ENCODE peak calls at places on chromosomes 7 and 10, in five cellular contexts. One of them, this sample, is unnamed.

GRCh38 chr7:105389090-105389650 is 449 bp upstream of the SRPK2 start:
- DNase-seq in Caco-2: peak
- DNase-seq in testis: peak
- DNase-seq in right lobe of liver: peak
- DNase-seq in spleen: no peak
- DNase-seq in this sample: no peak

GRCh38 chr10:84310470-84310869 is 17.9 kb upstream of the CCSER2 start:
- DNase-seq in spleen: no peak
- DNase-seq in testis: no peak
- DNase-seq in right lobe of liver: no peak
- DNase-seq in Caco-2: no peak
- DNase-seq in this sample: no peak

GRCh38 chr10:49761789-49762565 is at the start of gene OGDHL:
- DNase-seq in right lobe of liver: peak
- DNase-seq in spleen: peak
- DNase-seq in Caco-2: peak
- DNase-seq in testis: peak
- DNase-seq in this sample: no peak

GRCh38 chr10:102644646-102645387 is 538 bp downstream of the TRIM8 start:
- DNase-seq in spleen: peak
- DNase-seq in right lobe of liver: peak
- DNase-seq in testis: peak
- DNase-seq in Caco-2: peak
- DNase-seq in this sample: peak

GRCh38 chr10:10320981-10321380 is 696.7 kb upstream of the CELF2 start:
- DNase-seq in spleen: no peak
- DNase-seq in testis: no peak
- DNase-seq in Caco-2: no peak
- DNase-seq in right lobe of liver: no peak
- DNase-seq in this sample: no peak

GRCh38 chr10:35523670-35524225 is 81.4 kb upstream of the GJD4 start:
- DNase-seq in Caco-2: no peak
- DNase-seq in spleen: no peak
- DNase-seq in testis: no peak
- DNase-seq in right lobe of liver: no peak
- DNase-seq in this sample: no peak

GRCh38 chr10:57849726-57850357 is 417.9 kb downstream of the IPMK start:
- DNase-seq in testis: no peak
- DNase-seq in spleen: no peak
- DNase-seq in Caco-2: no peak
- DNase-seq in right lobe of liver: no peak
- DNase-seq in this sample: peak

GRCh38 chr10:52434734-52435133 is 120.7 kb downstream of the DKK1 start:
- DNase-seq in right lobe of liver: no peak
- DNase-seq in testis: no peak
- DNase-seq in spleen: no peak
- DNase-seq in Caco-2: no peak
- DNase-seq in this sample: no peak

GRCh38 chr7:151013728-151014497 is 10.4 kb downstream of the ATG9B start:
- DNase-seq in testis: peak
- DNase-seq in Caco-2: no peak
- DNase-seq in right lobe of liver: peak
- DNase-seq in spleen: peak
- DNase-seq in this sample: no peak

GRCh38 chr10:77080361-77081027 is 557.1 kb downstream of the KCNMA1 start:
- DNase-seq in right lobe of liver: no peak
- DNase-seq in Caco-2: no peak
- DNase-seq in spleen: no peak
- DNase-seq in testis: no peak
- DNase-seq in this sample: peak

GRCh38 chr10:113316506-113316905 is 236.3 kb upstream of the HABP2 start:
- DNase-seq in Caco-2: no peak
- DNase-seq in testis: no peak
- DNase-seq in right lobe of liver: no peak
- DNase-seq in spleen: no peak
- DNase-seq in this sample: no peak

GRCh38 chr10:5888843-5889623 is 660 bp downstream of the ANKRD16 start:
- DNase-seq in testis: peak
- DNase-seq in right lobe of liver: peak
- DNase-seq in spleen: peak
- DNase-seq in Caco-2: peak
- DNase-seq in this sample: no peak

GRCh38 chr10:5888352-5888751 is 1.3 kb downstream of the ANKRD16 start:
- DNase-seq in Caco-2: peak
- DNase-seq in right lobe of liver: no peak
- DNase-seq in spleen: peak
- DNase-seq in testis: no peak
- DNase-seq in this sample: no peak

GRCh38 chr10:5887029-5887428 is 2.7 kb downstream of the ANKRD16 start:
- DNase-seq in spleen: no peak
- DNase-seq in testis: no peak
- DNase-seq in right lobe of liver: no peak
- DNase-seq in Caco-2: no peak
- DNase-seq in this sample: peak

GRCh38 chr10:5889624-5890518 is at the start of the genes ANKRD16 and FBH1:
- DNase-seq in testis: peak
- DNase-seq in spleen: peak
- DNase-seq in Caco-2: peak
- DNase-seq in right lobe of liver: peak
- DNase-seq in this sample: peak

GRCh38 chr10:5887641-5888040 is 2.1 kb downstream of the ANKRD16 start:
- DNase-seq in spleen: peak
- DNase-seq in right lobe of liver: no peak
- DNase-seq in testis: no peak
- DNase-seq in Caco-2: no peak
- DNase-seq in this sample: no peak
- H3K4me3 ChIP-seq in spleen: no peak
- H3K4me3 ChIP-seq in right lobe of liver: no peak
- H3K4me3 ChIP-seq in testis: no peak
- H3K4me3 ChIP-seq in Caco-2: peak
- H3K4me3 ChIP-seq in this sample: no peak

GRCh38 chr7:41315764-41316163 is 387.1 kb downstream of the INHBA start:
- DNase-seq in right lobe of liver: peak
- DNase-seq in testis: peak
- DNase-seq in Caco-2: peak
- DNase-seq in spleen: no peak
- DNase-seq in this sample: no peak
- TF ChIP-seq CTCF in right lobe of liver: peak
- TF ChIP-seq CTCF in testis: no peak
- TF ChIP-seq CTCF in Caco-2: no peak
- TF ChIP-seq CTCF in spleen: no peak
- TF ChIP-seq CTCF in this sample: peak

GRCh38 chr7:28688651-28689050 is 269.5 kb downstream of the TRIL start:
- DNase-seq in right lobe of liver: no peak
- DNase-seq in Caco-2: no peak
- DNase-seq in testis: no peak
- DNase-seq in spleen: no peak
- DNase-seq in this sample: no peak
- H3K4me3 ChIP-seq in right lobe of liver: no peak
- H3K4me3 ChIP-seq in Caco-2: no peak
- H3K4me3 ChIP-seq in testis: no peak
- H3K4me3 ChIP-seq in spleen: no peak
- H3K4me3 ChIP-seq in this sample: no peak

GRCh38 chr7:158274996-158275395 is 312.6 kb downstream of the PTPRN2 start:
- DNase-seq in testis: no peak
- DNase-seq in right lobe of liver: peak
- DNase-seq in Caco-2: no peak
- DNase-seq in spleen: peak
- DNase-seq in this sample: no peak

GRCh38 chr7:158275711-158276413 is 311.8 kb downstream of the PTPRN2 start:
- DNase-seq in spleen: peak
- DNase-seq in right lobe of liver: peak
- DNase-seq in testis: no peak
- DNase-seq in Caco-2: no peak
- DNase-seq in this sample: no peak

GRCh38 chr7:158273138-158273651 is 314.4 kb downstream of the PTPRN2 start:
- DNase-seq in right lobe of liver: peak
- DNase-seq in Caco-2: no peak
- DNase-seq in testis: no peak
- DNase-seq in spleen: peak
- DNase-seq in this sample: no peak

GRCh38 chr7:158272509-158273137 is 315.0 kb downstream of the PTPRN2 start:
- DNase-seq in Caco-2: no peak
- DNase-seq in spleen: peak
- DNase-seq in testis: no peak
- DNase-seq in right lobe of liver: peak
- DNase-seq in this sample: no peak

DNA sequence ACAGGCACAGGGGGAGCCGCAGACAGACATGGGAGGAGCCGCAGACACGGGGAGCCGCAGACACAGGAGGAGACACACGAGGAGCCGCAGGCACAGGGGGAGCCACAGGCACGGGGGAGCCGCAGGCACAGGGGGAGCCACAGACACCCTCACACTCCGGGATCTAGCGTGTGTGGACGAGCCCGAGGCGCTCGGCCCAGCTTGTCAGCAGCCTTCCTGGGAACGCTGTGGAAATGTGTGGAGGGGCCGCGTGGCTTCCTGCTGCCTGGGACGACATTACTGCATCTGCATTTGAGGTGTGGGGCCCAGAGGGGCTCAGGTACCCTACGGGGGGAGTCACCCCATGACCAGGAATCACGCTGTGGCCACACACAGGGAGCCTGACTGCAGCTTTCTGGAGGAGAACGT is 313.2 kb downstream of the PTPRN2 start:
- DNase-seq in Caco-2: no peak
- DNase-seq in testis: no peak
- DNase-seq in spleen: peak
- DNase-seq in right lobe of liver: peak
- DNase-seq in this sample: no peak
- TF ChIP-seq CTCF in Caco-2: no peak
- TF ChIP-seq CTCF in testis: no peak
- TF ChIP-seq CTCF in spleen: no peak
- TF ChIP-seq CTCF in right lobe of liver: no peak
- TF ChIP-seq CTCF in this sample: no peak

GRCh38 chr7:6376820-6377219 is 70.9 kb downstream of the DAGLB start:
- DNase-seq in Caco-2: no peak
- DNase-seq in spleen: no peak
- DNase-seq in testis: no peak
- DNase-seq in right lobe of liver: peak
- DNase-seq in this sample: no peak
- H3K4me3 ChIP-seq in Caco-2: no peak
- H3K4me3 ChIP-seq in spleen: peak
- H3K4me3 ChIP-seq in testis: no peak
- H3K4me3 ChIP-seq in right lobe of liver: peak
- H3K4me3 ChIP-seq in this sample: peak

GRCh38 chr7:39181398-39181797 is 203.7 kb downstream of the POU6F2 start:
- DNase-seq in right lobe of liver: no peak
- DNase-seq in spleen: no peak
- DNase-seq in Caco-2: no peak
- DNase-seq in testis: no peak
- DNase-seq in this sample: no peak

GRCh38 chr7:39186671-39187070 is 209.0 kb downstream of the POU6F2 start:
- DNase-seq in spleen: no peak
- DNase-seq in Caco-2: no peak
- DNase-seq in right lobe of liver: no peak
- DNase-seq in testis: no peak
- DNase-seq in this sample: no peak

GRCh38 chr7:39187130-39187529 is 209.4 kb downstream of the POU6F2 start:
- DNase-seq in right lobe of liver: no peak
- DNase-seq in testis: no peak
- DNase-seq in spleen: no peak
- DNase-seq in Caco-2: no peak
- DNase-seq in this sample: no peak

GRCh38 chr7:39186131-39186530 is 208.4 kb downstream of the POU6F2 start:
- DNase-seq in testis: no peak
- DNase-seq in spleen: no peak
- DNase-seq in right lobe of liver: no peak
- DNase-seq in Caco-2: no peak
- DNase-seq in this sample: no peak

DNA sequence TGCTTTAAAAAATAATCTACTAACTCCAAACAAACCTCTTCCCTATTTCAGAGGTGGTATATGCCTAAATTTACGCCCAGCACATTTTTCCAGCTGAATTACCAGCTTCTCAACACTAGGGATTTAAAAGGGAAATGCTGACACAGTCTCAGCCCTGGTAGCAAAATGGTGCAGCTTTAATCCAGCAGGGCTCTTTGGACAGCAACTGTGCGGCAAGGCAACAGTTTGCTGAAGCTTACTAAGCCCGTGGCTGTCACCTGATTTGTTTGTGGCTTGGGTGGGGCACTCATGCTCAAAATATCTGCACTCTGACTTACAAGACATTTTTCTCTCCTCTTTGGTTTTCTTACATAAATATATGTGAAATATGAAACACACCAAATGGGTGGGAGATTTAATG is 206.7 kb downstream of the POU6F2 start:
- DNase-seq in testis: no peak
- DNase-seq in right lobe of liver: no peak
- DNase-seq in Caco-2: no peak
- DNase-seq in spleen: no peak
- DNase-seq in this sample: no peak
- TF ChIP-seq CTCF in testis: no peak
- TF ChIP-seq CTCF in right lobe of liver: no peak
- TF ChIP-seq CTCF in Caco-2: no peak
- TF ChIP-seq CTCF in spleen: no peak
- TF ChIP-seq CTCF in this sample: no peak

GRCh38 chr7:14892961-14893360 is 9.6 kb downstream of the DGKB start:
- DNase-seq in Caco-2: no peak
- DNase-seq in spleen: no peak
- DNase-seq in testis: no peak
- DNase-seq in right lobe of liver: no peak
- DNase-seq in this sample: no peak

GRCh38 chr7:14886533-14886932 is 16.0 kb downstream of the DGKB start:
- DNase-seq in Caco-2: no peak
- DNase-seq in spleen: no peak
- DNase-seq in right lobe of liver: no peak
- DNase-seq in testis: no peak
- DNase-seq in this sample: no peak

GRCh38 chr7:14894826-14895225 is 7.7 kb downstream of the DGKB start:
- DNase-seq in Caco-2: no peak
- DNase-seq in testis: no peak
- DNase-seq in spleen: no peak
- DNase-seq in right lobe of liver: no peak
- DNase-seq in this sample: no peak

GRCh38 chr7:14891289-14891688 is 11.3 kb downstream of the DGKB start:
- DNase-seq in testis: no peak
- DNase-seq in Caco-2: no peak
- DNase-seq in right lobe of liver: no peak
- DNase-seq in spleen: no peak
- DNase-seq in this sample: no peak

GRCh38 chr7:14888904-14889482 is 13.6 kb downstream of the DGKB start:
- DNase-seq in spleen: no peak
- DNase-seq in Caco-2: no peak
- DNase-seq in right lobe of liver: no peak
- DNase-seq in testis: no peak
- DNase-seq in this sample: no peak
- H3K4me3 ChIP-seq in spleen: no peak
- H3K4me3 ChIP-seq in Caco-2: no peak
- H3K4me3 ChIP-seq in right lobe of liver: no peak
- H3K4me3 ChIP-seq in testis: no peak
- H3K4me3 ChIP-seq in this sample: no peak

This sample was measured in LNCaP clone FGC.